ENCODE peak calls at places on chromosomes 7 and 10, in eight cellular contexts. Y is HuH-7.5; E is fibroblast of lung; O is left cardiac atrium; J is activated CD4-positive, alpha-beta T cell treated with anti-CD3 and anti-CD28 coated beads, Interleukin-2, amount 50 U/mL, for 1 hour; A is stromal cell of bone marrow; T is IMR-90; Q is fibroblast of the aortic adventitia. I is an unnamed sample.
A peak's percentile ranks its signal among the peaks of the same experiment; 100 is the strongest.

GRCh38 chr7:55109384-55110167 is 90.8 kb downstream of the EGFR start:
- DNase-seq in T (peak; percentile 68), J (no peak), A (no peak), Q (peak; percentile 38), Y (no peak), E (peak; percentile 33), O (no peak), I (no peak)

GRCh38 chr7:158277219-158278141 is 310.1 kb downstream of the PTPRN2 start:
- DNase-seq in E (no peak), Q (no peak), Y (no peak), J (no peak), O (no peak), A (no peak), T (no peak), I (no peak)

GRCh38 chr10:118584181-118584954 is 11.1 kb downstream of the PRLHR start:
- DNase-seq in A (peak; percentile 67), O (no peak), E (peak; percentile 63), Q (peak; percentile 65), Y (no peak), T (peak; percentile 70), J (no peak), I (no peak)

GRCh38 chr10:85794553-85794952 is 572.0 kb downstream of the GRID1 start:
- DNase-seq in Q (no peak), E (no peak), T (no peak), A (no peak), O (no peak), J (no peak), Y (no peak), I (no peak)

GRCh38 chr10:76394707-76395042 is 963.3 kb downstream of the LRMDA start:
- DNase-seq in T (no peak), Y (no peak), J (no peak), Q (no peak), E (no peak), O (no peak), A (no peak), I (no peak)

GRCh38 chr10:52226448-52226847 is 87.6 kb upstream of the DKK1 start:
- DNase-seq in O (no peak), Q (peak; percentile 80), J (no peak), Y (no peak), T (peak; percentile 79), E (peak; percentile 23), A (peak; percentile 76), I (no peak)

GRCh38 chr7:87316846-87317545 is 28.5 kb upstream of the CROT start:
- DNase-seq in E (peak; percentile 95), O (no peak), Y (no peak), T (peak; percentile 99), J (no peak), A (peak; percentile 54), Q (peak; percentile 86), I (peak; percentile 16)

GRCh38 chr7:70776627-70777101 is 355.3 kb upstream of the GALNT17 start:
- DNase-seq in J (no peak), E (no peak), Q (no peak), Y (no peak), T (peak; percentile 21), O (no peak), A (peak; percentile 23), I (no peak)

GRCh38 chr10:15325243-15326002 is 45.7 kb downstream of the FAM171A1 start:
- DNase-seq in Y (no peak), E (peak; percentile 77), Q (peak; percentile 80), J (no peak), O (peak; percentile 63), T (peak; percentile 85), A (no peak), I (no peak)

GRCh38 chr7:137664846-137665245 is 181.9 kb downstream of the DGKI start:
- DNase-seq in J (no peak), A (no peak), O (no peak), E (no peak), Y (no peak), Q (no peak), T (no peak), I (no peak)

GRCh38 chr10:1626410-1626809 is 110.9 kb downstream of the ADARB2 start:
- DNase-seq in Q (no peak), E (no peak), T (no peak), J (no peak), Y (no peak), A (no peak), O (no peak), I (no peak)

GRCh38 chr10:48517482-48517881 is 87.4 kb downstream of the ARHGAP22 start:
- DNase-seq in Y (no peak), E (no peak), O (no peak), A (no peak), Q (no peak), T (no peak), J (no peak), I (no peak)

GRCh38 chr10:127145173-127145572 is 51.2 kb downstream of the INSYN2A start:
- DNase-seq in Q (peak; percentile 55), J (no peak), A (peak; percentile 86), E (peak; percentile 50), T (peak; percentile 91), O (no peak), Y (no peak), I (no peak)

GRCh38 chr10:15863733-15864132 is 3.4 kb upstream of the MINDY3 start:
- DNase-seq in Y (no peak), O (no peak), J (no peak), A (no peak), Q (no peak), T (no peak), E (no peak), I (no peak)

GRCh38 chr10:63666836-63667383 is 145.7 kb downstream of the REEP3 start:
- DNase-seq in T (peak; percentile 94), E (peak; percentile 99), A (peak; percentile 94), Q (peak; percentile 96), J (no peak), O (no peak), Y (no peak), I (no peak)

GRCh38 chr10:86247073-86247472 is 119.5 kb downstream of the GRID1 start:
- DNase-seq in Q (no peak), Y (no peak), T (no peak), E (no peak), J (no peak), O (no peak), A (no peak), I (no peak)

GRCh38 chr7:45400680-45401079 is 173.5 kb upstream of the ADCY1 start:
- DNase-seq in J (no peak), T (no peak), O (no peak), Q (no peak), Y (no peak), E (no peak), A (no peak), I (no peak)

GRCh38 chr10:29142516-29143314 is 146.2 kb upstream of the LYZL1 start:
- DNase-seq in E (no peak), J (no peak), O (no peak), Y (no peak), Q (no peak), T (no peak), A (no peak), I (no peak)

GRCh38 chr10:128095023-128095752 is 31.0 kb downstream of the MKI67 start:
- DNase-seq in O (no peak), J (peak; percentile 16), Q (no peak), Y (no peak), T (no peak), A (no peak), E (no peak), I (peak; percentile 38)

GRCh38 chr7:11192506-11192905 is 218.8 kb downstream of the PHF14 start:
- DNase-seq in J (no peak), O (no peak), Q (peak; percentile 30), Y (no peak), E (peak; percentile 20), A (peak; percentile 86), T (peak; percentile 4), I (no peak)

GRCh38 chr7:27651702-27652101 is 11.0 kb downstream of the HIBADH start:
- DNase-seq in E (peak; percentile 32), T (peak; percentile 49), Q (peak; percentile 35), Y (no peak), J (no peak), A (no peak), O (no peak), I (no peak)

GRCh38 chr7:158811461-158811860 is 17.8 kb downstream of the ESYT2 start:
- DNase-seq in Q (peak; percentile 68), T (peak; percentile 63), A (no peak), J (peak; percentile 45), O (no peak), Y (no peak), E (peak; percentile 70), I (no peak)

GRCh38 chr10:2700626-2701305 is 366.6 kb upstream of the PFKP start:
- DNase-seq in O (no peak), E (no peak), T (no peak), A (no peak), Q (no peak), J (no peak), Y (no peak), I (no peak)

GRCh38 chr7:151462306-151462779 is 22.4 kb upstream of the CRYGN start:
- DNase-seq in Q (no peak), J (no peak), O (no peak), T (no peak), Y (no peak), A (no peak), E (no peak), I (no peak)

GRCh38 chr7:70069977-70070376 is 471.7 kb downstream of the AUTS2 start:
- DNase-seq in E (no peak), J (no peak), O (no peak), Q (no peak), Y (no peak), T (no peak), A (no peak), I (no peak)

GRCh38 chr7:104264281-104264680 is 56.5 kb upstream of the ORC5 start:
- DNase-seq in J (no peak), E (peak; percentile 45), Y (no peak), A (peak; percentile 41), Q (peak; percentile 59), O (no peak), T (peak; percentile 32), I (no peak)

GRCh38 chr10:3499120-3499519 is 285.9 kb downstream of the KLF6 start:
- DNase-seq in Q (peak; percentile 46), A (no peak), T (peak; percentile 64), J (no peak), Y (no peak), E (peak; percentile 56), O (no peak), I (no peak)

GRCh38 chr10:15427836-15428414 is 56.8 kb upstream of the FAM171A1 start:
- DNase-seq in Q (peak; percentile 81), A (peak; percentile 35), J (no peak), O (no peak), T (peak; percentile 54), Y (no peak), E (peak; percentile 78), I (peak; percentile 32)

GRCh38 chr7:44912775-44913347 is 27.5 kb upstream of the PURB start:
- DNase-seq in Q (no peak), Y (no peak), O (no peak), T (no peak), A (no peak), J (no peak), E (no peak), I (no peak)

GRCh38 chr10:91135113-91135512 is 85.3 kb upstream of the PCGF5 start:
- DNase-seq in A (no peak), J (no peak), T (no peak), Y (no peak), O (no peak), Q (no peak), E (no peak), I (no peak)

GRCh38 chr7:36448781-36449379 is 59.2 kb downstream of the ANLN start:
- DNase-seq in O (no peak), T (peak; percentile 59), J (no peak), A (no peak), Q (peak; percentile 80), E (peak; percentile 39), Y (no peak), I (no peak)

GRCh38 chr7:123096434-123096833 is 100.9 kb upstream of the TAS2R16 start:
- DNase-seq in J (no peak), Q (no peak), A (no peak), Y (no peak), O (no peak), T (no peak), E (no peak), I (no peak)

GRCh38 chr7:37297546-37297945 is 151.1 kb downstream of the ELMO1 start:
- DNase-seq in Q (no peak), T (no peak), A (no peak), Y (no peak), E (no peak), O (no peak), J (no peak), I (no peak)

GRCh38 chr10:30348378-30348776 is 701 bp downstream of the MTPAP start:
- DNase-seq in Y (no peak), E (no peak), J (no peak), T (peak; percentile 2), A (no peak), O (no peak), Q (peak; percentile 15), I (peak; percentile 8)

I was measured in small intestine.